ENCODE peak calls at places on chromosomes 3 and 15, in five cellular contexts. One of them, this sample, is unnamed.

GRCh38 chr15:71151061-71151460 is 35.8 kb downstream of the THSD4 start:
- DNase-seq in ovary: no peak
- DNase-seq in A549: no peak
- DNase-seq in suprapubic skin: no peak
- DNase-seq in sigmoid colon: no peak
- DNase-seq in this sample: no peak

GRCh38 chr15:73763893-73764292 is 10.7 kb upstream of the INSYN1 start:
- DNase-seq in suprapubic skin: no peak
- DNase-seq in sigmoid colon: no peak
- DNase-seq in A549: no peak
- DNase-seq in ovary: peak
- DNase-seq in this sample: no peak

GRCh38 chr3:136929984-136930671 is 27.7 kb upstream of the IL20RB start:
- DNase-seq in A549: peak
- DNase-seq in sigmoid colon: peak
- DNase-seq in ovary: peak
- DNase-seq in suprapubic skin: no peak
- DNase-seq in this sample: peak

GRCh38 chr15:52076889-52077781 is 35.4 kb downstream of the BCL2L10 start:
- DNase-seq in suprapubic skin: no peak
- DNase-seq in ovary: no peak
- DNase-seq in sigmoid colon: no peak
- DNase-seq in A549: peak
- DNase-seq in this sample: peak

GRCh38 chr15:59444980-59445500 is 7.1 kb downstream of the FAM81A start:
- DNase-seq in suprapubic skin: no peak
- DNase-seq in A549: no peak
- DNase-seq in ovary: no peak
- DNase-seq in sigmoid colon: no peak
- DNase-seq in this sample: no peak

GRCh38 chr15:67707520-67708283 is 117.6 kb upstream of the SKOR1 start:
- DNase-seq in ovary: no peak
- DNase-seq in suprapubic skin: no peak
- DNase-seq in sigmoid colon: no peak
- DNase-seq in A549: no peak
- DNase-seq in this sample: no peak

GRCh38 chr3:46668116-46668515 is 25.4 kb downstream of the ALS2CL start:
- DNase-seq in suprapubic skin: peak
- DNase-seq in ovary: no peak
- DNase-seq in A549: no peak
- DNase-seq in sigmoid colon: peak
- DNase-seq in this sample: peak

GRCh38 chr3:93843981-93844380 is 129.7 kb downstream of the PROS1 start:
- DNase-seq in A549: no peak
- DNase-seq in suprapubic skin: no peak
- DNase-seq in sigmoid colon: no peak
- DNase-seq in ovary: no peak
- DNase-seq in this sample: no peak

GRCh38 chr3:45929042-45929679 is 14.1 kb upstream of the CXCR6 start:
- DNase-seq in suprapubic skin: no peak
- DNase-seq in A549: peak
- DNase-seq in ovary: no peak
- DNase-seq in sigmoid colon: peak
- DNase-seq in this sample: peak

GRCh38 chr3:59265566-59265965 is 215.7 kb upstream of the CFAP20DC start:
- DNase-seq in A549: no peak
- DNase-seq in ovary: no peak
- DNase-seq in suprapubic skin: no peak
- DNase-seq in sigmoid colon: no peak
- DNase-seq in this sample: no peak

GRCh38 chr15:78988361-78988911 is 43.6 kb upstream of the CTSH start:
- DNase-seq in suprapubic skin: peak
- DNase-seq in ovary: peak
- DNase-seq in A549: peak
- DNase-seq in sigmoid colon: peak
- DNase-seq in this sample: peak

GRCh38 chr15:43484455-43484854 is 8.5 kb downstream of the TP53BP1 start:
- DNase-seq in ovary: no peak
- DNase-seq in suprapubic skin: no peak
- DNase-seq in A549: no peak
- DNase-seq in sigmoid colon: no peak
- DNase-seq in this sample: no peak

GRCh38 chr3:8848696-8849131 is 79.3 kb upstream of the OXTR start:
- DNase-seq in ovary: no peak
- DNase-seq in A549: no peak
- DNase-seq in sigmoid colon: no peak
- DNase-seq in suprapubic skin: no peak
- DNase-seq in this sample: no peak

GRCh38 chr15:70411464-70411863 is 313.7 kb upstream of the TLE3 start:
- DNase-seq in sigmoid colon: no peak
- DNase-seq in ovary: no peak
- DNase-seq in A549: no peak
- DNase-seq in suprapubic skin: no peak
- DNase-seq in this sample: no peak

GRCh38 chr15:30985081-30985531 is 6.3 kb downstream of the MTMR10 start:
- DNase-seq in A549: no peak
- DNase-seq in sigmoid colon: no peak
- DNase-seq in ovary: no peak
- DNase-seq in suprapubic skin: no peak
- DNase-seq in this sample: peak

GRCh38 chr3:10008588-10009344 is 17.5 kb upstream of the FANCD2 start:
- DNase-seq in sigmoid colon: peak
- DNase-seq in ovary: peak
- DNase-seq in suprapubic skin: peak
- DNase-seq in A549: peak
- DNase-seq in this sample: peak
- TF ChIP-seq POLR2A in sigmoid colon: peak
- TF ChIP-seq POLR2A in ovary: no peak
- TF ChIP-seq POLR2A in suprapubic skin: no peak
- TF ChIP-seq POLR2A in A549: peak
- TF ChIP-seq POLR2A in this sample: peak

DNA sequence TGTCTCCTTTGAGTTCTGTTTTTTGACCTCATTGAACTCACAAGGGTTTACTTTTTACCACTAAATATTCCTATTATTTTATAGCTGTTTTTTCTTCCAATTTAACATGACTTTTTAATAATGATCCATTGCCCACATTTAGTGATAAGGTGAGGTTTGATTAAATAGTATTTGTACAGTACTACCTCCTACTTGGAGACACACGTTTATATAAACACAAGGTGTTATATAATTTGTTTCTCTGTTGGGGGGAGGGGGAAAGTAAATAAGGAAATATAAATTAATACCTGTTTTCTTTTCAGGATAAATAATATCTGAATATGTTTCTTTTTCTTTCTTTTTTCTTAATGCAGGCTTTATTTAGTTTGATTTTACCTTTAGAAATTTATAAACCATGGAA is 281.3 kb downstream of the LPP start:
- DNase-seq in sigmoid colon: no peak
- DNase-seq in A549: no peak
- DNase-seq in ovary: no peak
- DNase-seq in suprapubic skin: no peak
- DNase-seq in this sample: no peak
- H3K27ac ChIP-seq in sigmoid colon: no peak
- H3K27ac ChIP-seq in A549: no peak
- H3K27ac ChIP-seq in ovary: no peak
- H3K27ac ChIP-seq in suprapubic skin: no peak
- H3K27ac ChIP-seq in this sample: no peak

DNA sequence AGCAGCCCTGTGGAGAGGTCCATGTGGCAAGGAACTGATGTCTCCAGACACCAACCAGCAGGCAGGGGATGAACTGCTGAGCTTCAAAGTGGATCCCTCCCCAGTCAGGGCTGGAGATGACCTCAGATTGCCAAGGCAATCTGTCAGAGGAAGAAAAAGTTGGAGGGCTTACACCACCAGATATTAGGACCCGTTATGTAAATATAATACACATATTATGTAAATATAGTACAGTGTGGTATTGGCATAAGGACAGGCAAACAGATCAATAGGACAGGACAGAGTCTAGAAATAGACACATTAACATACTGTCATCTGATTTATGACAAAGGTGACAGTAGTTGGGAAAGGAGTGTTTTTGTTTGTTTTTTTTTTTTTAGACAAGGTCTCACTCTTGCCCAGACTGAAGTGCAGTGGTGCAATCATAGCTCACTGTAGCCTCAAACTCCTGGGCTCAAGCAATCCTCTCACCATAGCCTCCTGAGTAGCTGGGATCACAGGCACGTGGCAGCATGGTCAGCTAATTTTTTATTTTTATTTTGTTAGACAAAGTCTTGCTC is 18.0 kb upstream of the RAB7A start:
- DNase-seq in ovary: no peak
- DNase-seq in sigmoid colon: no peak
- DNase-seq in suprapubic skin: no peak
- DNase-seq in A549: no peak
- DNase-seq in this sample: no peak
- TF ChIP-seq EP300 in ovary: no peak
- TF ChIP-seq EP300 in sigmoid colon: no peak
- TF ChIP-seq EP300 in suprapubic skin: no peak
- TF ChIP-seq EP300 in A549: no peak
- TF ChIP-seq EP300 in this sample: no peak

GRCh38 chr3:188220988-188221818 is 67.2 kb downstream of the LPP start:
- DNase-seq in sigmoid colon: peak
- DNase-seq in A549: no peak
- DNase-seq in ovary: no peak
- DNase-seq in suprapubic skin: no peak
- DNase-seq in this sample: peak
- TF ChIP-seq POLR2A in sigmoid colon: no peak
- TF ChIP-seq POLR2A in A549: no peak
- TF ChIP-seq POLR2A in ovary: no peak
- TF ChIP-seq POLR2A in suprapubic skin: no peak
- TF ChIP-seq POLR2A in this sample: peak

GRCh38 chr3:197203714-197204146 is 94.7 kb downstream of the DLG1 start:
- DNase-seq in sigmoid colon: no peak
- DNase-seq in A549: no peak
- DNase-seq in ovary: no peak
- DNase-seq in suprapubic skin: no peak
- DNase-seq in this sample: no peak
- H3K27ac ChIP-seq in sigmoid colon: no peak
- H3K27ac ChIP-seq in A549: no peak
- H3K27ac ChIP-seq in ovary: no peak
- H3K27ac ChIP-seq in suprapubic skin: no peak
- H3K27ac ChIP-seq in this sample: no peak

GRCh38 chr3:62479276-62479675 is 105.9 kb upstream of the FEZF2 start:
- DNase-seq in A549: no peak
- DNase-seq in suprapubic skin: no peak
- DNase-seq in ovary: no peak
- DNase-seq in sigmoid colon: no peak
- DNase-seq in this sample: no peak
- TF ChIP-seq EP300 in A549: no peak
- TF ChIP-seq EP300 in suprapubic skin: no peak
- TF ChIP-seq EP300 in ovary: no peak
- TF ChIP-seq EP300 in sigmoid colon: no peak
- TF ChIP-seq EP300 in this sample: no peak

DNA sequence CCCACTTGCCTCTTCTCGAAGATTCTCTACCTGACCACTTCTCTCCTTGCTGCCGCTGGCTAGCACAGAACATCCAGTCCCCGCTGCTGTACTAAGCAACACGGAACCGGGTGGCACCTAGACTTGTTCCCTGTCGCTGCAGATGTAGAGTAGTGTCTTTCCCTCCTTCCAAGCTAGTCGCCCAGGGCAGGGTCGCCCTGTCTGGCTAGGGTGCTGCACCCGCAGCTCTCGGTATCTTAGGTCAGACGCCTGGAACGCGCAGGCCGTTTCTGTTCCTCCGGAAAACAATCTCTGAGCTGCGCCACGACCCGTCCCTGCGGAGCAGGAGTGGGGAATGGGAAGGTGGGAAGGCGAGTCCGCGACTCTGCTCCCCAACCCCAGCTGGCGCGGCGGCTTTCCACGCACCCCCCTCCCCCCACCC is 758 bp upstream of the SNX33 start:
- DNase-seq in sigmoid colon: peak
- DNase-seq in A549: no peak
- DNase-seq in suprapubic skin: no peak
- DNase-seq in ovary: no peak
- DNase-seq in this sample: peak
- TF ChIP-seq POLR2A in sigmoid colon: no peak
- TF ChIP-seq POLR2A in A549: no peak
- TF ChIP-seq POLR2A in suprapubic skin: no peak
- TF ChIP-seq POLR2A in ovary: no peak
- TF ChIP-seq POLR2A in this sample: no peak

GRCh38 chr15:41894791-41895463 is 1.1 kb upstream of the SPTBN5 start:
- DNase-seq in A549: no peak
- DNase-seq in ovary: peak
- DNase-seq in sigmoid colon: peak
- DNase-seq in suprapubic skin: peak
- DNase-seq in this sample: peak
- H3K27ac ChIP-seq in A549: peak
- H3K27ac ChIP-seq in ovary: no peak
- H3K27ac ChIP-seq in sigmoid colon: peak
- H3K27ac ChIP-seq in suprapubic skin: peak
- H3K27ac ChIP-seq in this sample: peak

DNA sequence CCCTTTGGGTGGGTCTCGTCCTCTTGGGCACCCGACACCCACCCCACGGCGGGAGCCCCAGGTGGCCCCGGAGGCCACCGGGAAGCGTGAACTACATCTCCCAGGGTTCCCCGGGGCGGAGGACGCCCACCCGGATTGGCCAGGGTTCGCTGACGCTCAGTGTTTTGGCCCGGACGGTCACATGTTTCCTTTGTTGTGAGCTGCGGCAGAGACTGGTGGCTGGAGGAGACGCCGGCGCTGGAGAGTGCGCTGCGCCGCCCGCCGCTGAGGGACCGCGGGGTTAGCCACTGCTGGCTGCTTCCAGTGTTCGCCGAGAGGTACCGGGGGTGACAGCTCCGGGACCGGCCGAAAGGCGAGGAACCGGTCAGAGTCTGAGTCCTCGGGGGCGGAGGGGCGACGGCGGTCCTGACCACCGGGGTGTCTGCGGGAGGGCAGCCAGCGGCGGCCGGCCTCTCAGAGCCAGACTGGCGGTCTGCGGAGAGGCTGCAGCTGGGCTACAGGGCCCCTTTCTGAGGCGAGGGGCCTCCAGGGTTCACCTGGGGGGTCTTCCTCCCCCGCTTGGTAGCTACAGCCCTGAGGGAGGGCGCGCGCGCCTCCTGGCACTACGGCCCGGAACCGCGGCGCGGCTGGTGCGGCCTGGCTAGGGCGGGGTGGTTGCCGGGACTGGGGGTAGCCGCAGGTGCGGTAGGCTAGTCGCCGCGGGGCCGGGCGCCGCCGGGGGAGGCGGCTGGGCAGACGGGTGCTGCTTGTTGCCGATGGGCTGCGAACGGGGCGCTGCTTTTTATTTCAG is at the start of gene KLHL24:
- DNase-seq in A549: peak
- DNase-seq in sigmoid colon: peak
- DNase-seq in ovary: peak
- DNase-seq in suprapubic skin: peak
- DNase-seq in this sample: peak
- TF ChIP-seq EP300 in A549: no peak
- TF ChIP-seq EP300 in sigmoid colon: no peak
- TF ChIP-seq EP300 in ovary: no peak
- TF ChIP-seq EP300 in suprapubic skin: no peak
- TF ChIP-seq EP300 in this sample: no peak

This sample was measured in transverse colon.